ENCODE peak calls at places on chromosome 22, in nine cellular contexts. D, P, Z, N, K, U, C, X and G are unnamed samples. For H3K4me1, the result is how much of the 10 kb centered on the place peaks cover.

GRCh38 chr22:40220316-40221054 is 42.8 kb downstream of the TNRC6B start:
- DNase-seq in C (peak), D (no peak), U (no peak), K (no peak), N (no peak), Z (no peak), P (no peak), X (peak), G (no peak)

GRCh38 chr22:42389137-42389536 is 43.1 kb downstream of the NFAM1 start:
- DNase-seq in X (no peak), N (no peak), D (no peak), P (no peak), K (no peak), C (no peak), Z (no peak), U (no peak), G (no peak)

GRCh38 chr22:31614781-31615480 is 47.1 kb downstream of the PISD start:
- DNase-seq in U (peak), N (no peak), Z (no peak), X (no peak), C (no peak), K (no peak), D (no peak), P (no peak), G (no peak)

GRCh38 chr22:46378499-46379300 is 43.2 kb downstream of the TRMU start:
- DNase-seq in U (no peak), Z (no peak), C (no peak), K (no peak), D (no peak), X (no peak), P (no peak), N (no peak), G (peak)

GRCh38 chr22:48883211-48883960 is 944.3 kb downstream of the BRD1 start:
- DNase-seq in Z (no peak), C (no peak), P (no peak), X (no peak), N (no peak), U (peak), D (no peak), K (no peak), G (no peak)

GRCh38 chr22:40094449-40094848 is 83.3 kb upstream of the TNRC6B start:
- DNase-seq in N (no peak), K (no peak), P (no peak), X (no peak), Z (no peak), U (no peak), D (no peak), C (no peak), G (no peak)

GRCh38 chr22:42074153-42074750 is at the start of gene PHETA2:
- DNase-seq in C (no peak), N (peak), Z (no peak), P (peak), D (no peak), X (peak), K (peak), U (peak), G (peak)

GRCh38 chr22:49142891-49143290 is 684.8 kb downstream of the BRD1 start:
- DNase-seq in X (no peak), C (no peak), D (no peak), Z (no peak), P (no peak), K (no peak), N (no peak), U (no peak), G (no peak)

GRCh38 chr22:27719535-27720227 is 81.9 kb downstream of the MN1 start:
- DNase-seq in X (no peak), U (no peak), C (peak), D (no peak), K (no peak), Z (no peak), N (peak), P (no peak), G (no peak)

GRCh38 chr22:22185844-22186499 is 58.6 kb upstream of the VPREB1 start:
- DNase-seq in P (no peak), N (no peak), D (no peak), U (no peak), C (no peak), K (no peak), Z (no peak), X (no peak), G (no peak)

GRCh38 chr22:22754268-22754657 is 109.8 kb downstream of the GGTLC2 start:
- DNase-seq in C (no peak), N (no peak), X (no peak), P (no peak), Z (no peak), D (no peak), K (no peak), U (no peak), G (no peak)

GRCh38 chr22:35627267-35628041 is 10.3 kb upstream of the MB start:
- DNase-seq in N (peak), X (peak), P (peak), Z (peak), D (peak), C (peak), U (no peak), K (peak), G (peak)

GRCh38 chr22:50504245-50505211 is 3.0 kb downstream of the LMF2 start:
- DNase-seq in D (no peak), N (no peak), K (no peak), X (no peak), Z (no peak), C (no peak), U (peak), P (no peak), G (peak)

GRCh38 chr22:30903876-30904460 is 64.6 kb downstream of the MORC2 start:
- DNase-seq in U (no peak), X (no peak), K (no peak), C (no peak), N (no peak), P (peak), Z (no peak), D (no peak), G (no peak)

GRCh38 chr22:19716829-19717105 is 2.5 kb downstream of the SEPTIN5 start:
- DNase-seq in D (no peak), Z (no peak), P (no peak), U (no peak), K (no peak), N (no peak), C (no peak), X (no peak), G (no peak)
- H3K4me1 ChIP-seq in D (under half), Z (under half), P (under half), U (under half), K (under half), N (under half), C (under half), X (under half), G (under half)

GRCh38 chr22:26592368-26593015 is 2.6 kb upstream of the TPST2 start:
- DNase-seq in X (no peak), C (no peak), D (no peak), N (no peak), Z (no peak), P (peak), U (no peak), K (peak), G (no peak)
- TF ChIP-seq POLR2A in X (no peak), C (no peak), D (no peak), N (no peak), Z (no peak), P (no peak), U (no peak), K (no peak), G (no peak)

GRCh38 chr22:37237371-37238268 is 6.4 kb downstream of the RAC2 start:
- DNase-seq in K (peak), P (no peak), C (no peak), D (no peak), X (no peak), U (no peak), N (no peak), Z (no peak), G (no peak)
- H3K4me1 ChIP-seq in K (under half), P (under half), C (under half), D (under half), X (under half), U (under half), N (under half), Z (under half), G (under half)

GRCh38 chr22:38681784-38682335 is at the start of gene TOMM22:
- DNase-seq in X (peak), U (peak), N (peak), K (peak), D (peak), Z (peak), P (peak), C (peak), G (peak)
- TF ChIP-seq POLR2A in X (peak), U (no peak), N (peak), K (peak), D (peak), Z (peak), P (no peak), C (peak), G (peak)

GRCh38 chr22:47613606-47614350 is 851.3 kb downstream of the TBC1D22A start:
- DNase-seq in U (no peak), K (no peak), D (no peak), Z (no peak), X (no peak), C (no peak), N (no peak), P (no peak), G (no peak)
- H3K4me1 ChIP-seq in U (under half), K (under half), D (under half), Z (under half), X (under half), C (under half), N (under half), P (under half), G (under half)

DNA sequence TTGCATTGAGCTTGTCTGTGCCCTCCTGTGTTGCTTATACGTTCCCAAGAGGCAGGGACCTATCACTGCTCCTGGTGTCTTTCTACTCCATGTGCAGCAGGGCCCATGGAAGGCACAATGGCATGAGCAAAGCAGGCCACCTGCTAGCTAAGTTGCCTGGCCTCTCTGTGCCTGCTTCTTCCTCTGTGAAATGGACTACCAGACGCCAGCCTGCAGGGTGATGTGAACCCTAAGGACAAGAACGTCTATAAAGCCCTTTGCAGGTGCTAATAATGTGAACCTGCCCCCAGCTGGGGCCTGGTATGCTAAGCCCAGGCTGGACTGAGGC is 4.1 kb downstream of the GUCD1 start:
- DNase-seq in C (no peak), P (no peak), Z (no peak), D (no peak), U (no peak), K (no peak), N (no peak), X (no peak), G (no peak)
- TF ChIP-seq POLR2A in C (no peak), P (no peak), Z (no peak), D (no peak), U (no peak), K (no peak), N (no peak), X (no peak), G (no peak)